ENCODE peak calls at places on chromosomes 4 and X, in eight cellular contexts. S is heart right ventricle, R is left ventricle myocardium inferior, N is astrocyte, A is osteoblast, U is fibroblast of lung, Q is tibial artery, H is endodermal cell. O is an unnamed sample.

GRCh38 chr4:140296335-140296753 is 77.1 kb upstream of the SCOC start:
- DNase-seq in S (peak; percentile 23), R (peak; percentile 51), N (peak; percentile 79), A (peak; percentile 86), U (peak; percentile 85), Q (peak; percentile 87), H (no peak), O (peak; percentile 56)

GRCh38 chrX:65926095-65927019 is 113.5 kb downstream of the VSIG4 start:
- DNase-seq in S (no peak), R (no peak), N (no peak), A (no peak), U (no peak), Q (no peak), H (no peak), O (no peak)

GRCh38 chr4:72084587-72085011 is 52.8 kb downstream of the NPFFR2 start:
- DNase-seq in S (no peak), R (no peak), N (peak; percentile 57), A (peak; percentile 30), U (peak; percentile 63), Q (no peak), H (no peak), O (no peak)

GRCh38 chr4:121451310-121451709 is 70.5 kb upstream of the QRFPR start:
- DNase-seq in S (no peak), R (no peak), N (no peak), A (no peak), U (no peak), Q (no peak), H (no peak), O (no peak)

GRCh38 chr4:101160792-101161592 is 186.3 kb downstream of the PPP3CA start:
- DNase-seq in S (no peak), R (no peak), N (no peak), A (no peak), U (no peak), Q (no peak), H (no peak), O (no peak)

GRCh38 chr4:123706961-123707360 is 310.4 kb downstream of the SPRY1 start:
- DNase-seq in S (no peak), R (no peak), N (peak; percentile 41), A (no peak), U (peak; percentile 61), Q (no peak), H (peak; percentile 73), O (no peak)

GRCh38 chrX:70079870-70080269 is 17.6 kb downstream of the OTUD6A start:
- DNase-seq in S (no peak), R (no peak), N (no peak), A (no peak), U (no peak), Q (no peak), H (no peak), O (no peak)

GRCh38 chr4:2095236-2096072 is 36.3 kb downstream of the NAT8L start:
- DNase-seq in S (no peak), R (no peak), N (peak; percentile 22), A (no peak), U (peak; percentile 50), Q (no peak), H (peak; percentile 35), O (no peak)

GRCh38 chrX:101171883-101172400 is 47.6 kb upstream of the DRP2 start:
- DNase-seq in S (no peak), R (no peak), N (peak; percentile 23), A (no peak), U (peak; percentile 36), Q (no peak), H (no peak), O (no peak)

GRCh38 chrX:145817299-145817665 is 347 bp upstream of the SLITRK2 start:
- DNase-seq in S (peak; percentile 9), R (no peak), N (no peak), A (no peak), U (no peak), Q (no peak), H (peak; percentile 68), O (no peak)

GRCh38 chr4:38411092-38411491 is 252.9 kb upstream of the KLF3 start:
- DNase-seq in S (no peak), R (no peak), N (peak; percentile 22), A (no peak), U (peak; percentile 41), Q (no peak), H (no peak), O (no peak)

GRCh38 chrX:115562492-115562872 is 1.5 kb downstream of the PLS3 start:
- DNase-seq in S (no peak), R (no peak), N (peak; percentile 30), A (no peak), U (peak; percentile 43), Q (no peak), H (no peak), O (peak; percentile 21)

GRCh38 chr4:20075479-20075878 is 176.2 kb upstream of the SLIT2 start:
- DNase-seq in S (no peak), R (no peak), N (no peak), A (no peak), U (no peak), Q (no peak), H (no peak), O (no peak)

GRCh38 chr4:151994429-151994828 is 233.6 kb upstream of the GATB start:
- DNase-seq in S (no peak), R (no peak), N (no peak), A (no peak), U (no peak), Q (no peak), H (no peak), O (no peak)

GRCh38 chrX:100681581-100681980 is 37.6 kb downstream of the SRPX2 start:
- DNase-seq in S (no peak), R (no peak), N (no peak), A (peak; percentile 51), U (no peak), Q (no peak), H (no peak), O (no peak)

GRCh38 chr4:1407657-1408333 is 1.6 kb upstream of the NKX1-1 start:
- DNase-seq in S (no peak), R (no peak), N (no peak), A (peak; percentile 83), U (no peak), Q (peak; percentile 48), H (peak; percentile 48), O (no peak)

GRCh38 chrX:18983711-18984380 is at the start of gene PHKA2:
- DNase-seq in S (peak; percentile 66), R (peak; percentile 61), N (peak; percentile 18), A (peak; percentile 90), U (no peak), Q (peak; percentile 74), H (peak; percentile 83), O (no peak)

GRCh38 chrX:147945286-147945685 is 33.6 kb downstream of the FMR1 start:
- DNase-seq in S (no peak), R (no peak), N (no peak), A (no peak), U (no peak), Q (no peak), H (no peak), O (no peak)

GRCh38 chr4:187606581-187606980 is 389.0 kb upstream of the ZFP42 start:
- DNase-seq in S (no peak), R (no peak), N (peak; percentile 13), A (peak; percentile 68), U (peak; percentile 44), Q (no peak), H (peak; percentile 76), O (peak; percentile 41)
- TF ChIP-seq CTCF in S (peak; percentile 85), R (peak; percentile 91), N (peak; percentile 90), A (peak; percentile 91), U (peak; percentile 89), Q (peak; percentile 84), H (peak; percentile 94), O (peak; percentile 87)

GRCh38 chr4:76981649-76982048 is 32.1 kb downstream of the SEPTIN11 start:
- DNase-seq in S (no peak), R (no peak), N (no peak), A (no peak), U (no peak), Q (no peak), H (no peak), O (no peak)
- H3K4me1 ChIP-seq in S (peaks cover 81% of the 10 kb centered on the region), R (peaks cover 66% of the 10 kb centered on the region), N (peaks cover 77% of the 10 kb centered on the region), A (peaks cover 91% of the 10 kb centered on the region), U (peaks cover 44% of the 10 kb centered on the region), Q (peaks cover 64% of the 10 kb centered on the region), H (no peaks in the 10 kb centered on the region), O (peaks cover 3% of the 10 kb centered on the region)

GRCh38 chr4:182144621-182145359 is 98.4 kb upstream of the TENM3 start:
- DNase-seq in S (no peak), R (no peak), N (no peak), A (peak; percentile 23), U (no peak), Q (no peak), H (peak; percentile 78), O (peak; percentile 57)

GRCh38 chr4:182143822-182144620 is 99.2 kb upstream of the TENM3 start:
- DNase-seq in S (no peak), R (no peak), N (peak; percentile 89), A (peak; percentile 95), U (peak; percentile 92), Q (no peak), H (peak; percentile 88), O (peak; percentile 74)

GRCh38 chr4:182142146-182143085 is 100.8 kb upstream of the TENM3 start:
- DNase-seq in S (no peak), R (no peak), N (peak; percentile 71), A (peak; percentile 96), U (peak; percentile 81), Q (no peak), H (peak; percentile 88), O (no peak)

GRCh38 chr4:182141623-182142022 is 101.6 kb upstream of the TENM3 start:
- DNase-seq in S (no peak), R (no peak), N (no peak), A (peak; percentile 25), U (peak; percentile 20), Q (no peak), H (no peak), O (no peak)

DNA sequence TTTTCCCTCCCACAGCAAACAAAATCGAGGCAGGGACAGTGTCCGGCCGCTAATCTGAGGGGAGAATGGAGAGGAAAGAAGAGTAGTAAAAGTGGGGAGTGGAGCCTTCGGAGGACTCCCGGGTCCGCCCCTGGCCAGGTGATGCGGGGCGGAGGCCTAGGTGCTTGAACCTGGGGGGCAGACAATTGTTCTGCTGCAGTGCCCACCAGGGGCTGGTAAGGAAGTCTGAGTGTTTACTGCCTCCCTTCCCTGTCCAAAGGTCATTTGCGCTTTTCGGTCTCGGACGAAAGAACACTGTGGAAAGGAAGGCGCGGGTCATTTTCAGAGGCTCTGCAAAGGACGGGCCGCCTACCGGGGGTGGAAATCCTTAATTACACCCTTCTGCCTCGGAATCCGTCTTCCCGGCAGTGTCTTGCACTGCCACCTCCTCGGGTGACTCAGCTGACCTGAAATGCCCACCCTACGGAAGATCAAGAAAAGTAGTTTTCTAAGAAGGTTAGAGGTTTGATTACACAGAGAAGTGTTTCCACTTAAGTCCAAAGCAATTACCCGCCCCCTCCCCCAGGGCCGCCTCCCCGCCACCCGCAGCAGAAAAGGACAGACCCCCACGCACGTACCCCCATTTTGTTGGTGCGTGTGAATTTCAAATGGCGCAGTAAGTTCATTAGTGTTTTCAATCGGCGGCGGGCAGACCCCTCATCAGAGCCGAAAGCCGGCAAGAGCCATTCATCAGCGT is 99.9 kb upstream of the TENM3 start:
- DNase-seq in S (no peak), R (no peak), N (peak; percentile 37), A (peak; percentile 80), U (peak; percentile 65), Q (no peak), H (peak; percentile 73), O (no peak)
- H3K4me3 ChIP-seq in S (peak overlapping the region; percentile 7), R (peak overlapping the region; percentile 73), N (peak overlapping the region; percentile 81), A (peak overlapping the region; percentile 81), U (peak overlapping the region; percentile 60), Q (peak overlapping the region; percentile 54), H (peak overlapping the region; percentile 91), O (peak overlapping the region; percentile 88)

GRCh38 chr4:69799337-69799736 is 38.9 kb upstream of the SULT1B1 start:
- DNase-seq in S (no peak), R (no peak), N (no peak), A (no peak), U (no peak), Q (no peak), H (no peak), O (no peak)

GRCh38 chr4:69800599-69800998 is 40.2 kb upstream of the SULT1B1 start:
- DNase-seq in S (no peak), R (no peak), N (peak; percentile 34), A (no peak), U (peak; percentile 64), Q (no peak), H (no peak), O (no peak)
- TF ChIP-seq CTCF in S (no peak), R (no peak), N (no peak), A (no peak), U (no peak), Q (no peak), H (no peak), O (no peak)

O was measured in BE2C.